ENCODE peak calls at places on chromosomes 5 and 9, in six cellular contexts. E is T-helper 1 cell, O is T-helper 17 cell, I is A549, H is nephron progenitor cell, X is bronchial epithelial cell. F is an unnamed sample.

GRCh38 chr5:111254613-111255012 is 30.4 kb downstream of the CAMK4 start:
- DNase-seq in X (no peak), O (peak), E (peak), I (no peak), H (no peak), F (peak)

GRCh38 chr5:180209137-180209581 is at the start of gene RASGEF1C:
- DNase-seq in I (peak), E (peak), H (peak), X (peak), O (peak), F (peak)

GRCh38 chr5:127938746-127939145 is 144.8 kb upstream of the SLC12A2 start:
- DNase-seq in H (no peak), I (no peak), E (no peak), O (no peak), X (no peak), F (no peak)

GRCh38 chr5:140011297-140011802 is 31.7 kb downstream of the NRG2 start:
- DNase-seq in X (peak), H (no peak), I (peak), E (no peak), O (no peak), F (no peak)

GRCh38 chr9:107848598-107848997 is 359.0 kb upstream of the KLF4 start:
- DNase-seq in O (no peak), E (no peak), I (no peak), X (no peak), H (no peak), F (no peak)

GRCh38 chr9:121216406-121216805 is 14.7 kb upstream of the RAB14 start:
- DNase-seq in I (no peak), E (no peak), O (no peak), X (no peak), H (no peak), F (no peak)

GRCh38 chr5:74231697-74232096 is 408.8 kb downstream of the ENC1 start:
- DNase-seq in E (no peak), H (no peak), I (no peak), O (no peak), X (peak), F (no peak)

GRCh38 chr5:145943674-145944121 is 7.3 kb downstream of the SH3RF2 start:
- DNase-seq in I (peak), E (no peak), O (no peak), H (no peak), X (peak), F (no peak)

GRCh38 chr9:6715755-6716643 is 41.8 kb upstream of the KDM4C start:
- DNase-seq in E (peak), H (no peak), O (peak), X (peak), I (peak), F (peak)

GRCh38 chr9:70049236-70049635 is 5.6 kb downstream of the MAMDC2 start:
- DNase-seq in I (no peak), E (no peak), X (peak), O (no peak), H (no peak), F (no peak)

GRCh38 chr9:34688329-34689161 is 2.5 kb downstream of the CCL19 start:
- DNase-seq in X (no peak), O (no peak), I (no peak), H (no peak), E (no peak), F (no peak)

GRCh38 chr5:173245319-173246134 is 10.5 kb upstream of the NKX2-5 start:
- DNase-seq in E (no peak), I (no peak), H (no peak), O (no peak), X (no peak), F (no peak)

F was measured in GM12892.